ENCODE peak calls at places on chromosomes 2 and 18, in four cellular contexts. One of them, this sample, is unnamed.

GRCh38 chr2:63842149-63843061 is 709 bp downstream of the UGP2 start:
- DNase-seq in GM12865: peak
- DNase-seq in body of pancreas: peak
- DNase-seq in bronchial epithelial cell: peak
- DNase-seq in this sample: no peak

GRCh38 chr2:15050483-15050882 is 418.0 kb downstream of the LRATD1 start:
- DNase-seq in GM12865: no peak
- DNase-seq in bronchial epithelial cell: peak
- DNase-seq in body of pancreas: no peak
- DNase-seq in this sample: no peak

GRCh38 chr2:45643095-45643494 is 8.4 kb upstream of the PRKCE start:
- DNase-seq in bronchial epithelial cell: no peak
- DNase-seq in GM12865: no peak
- DNase-seq in body of pancreas: no peak
- DNase-seq in this sample: no peak

GRCh38 chr2:121682396-121683298 is 33.4 kb upstream of the CLASP1 start:
- DNase-seq in body of pancreas: no peak
- DNase-seq in GM12865: no peak
- DNase-seq in bronchial epithelial cell: no peak
- DNase-seq in this sample: no peak

GRCh38 chr18:10490401-10491289 is 35.2 kb upstream of the NAPG start:
- DNase-seq in body of pancreas: peak
- DNase-seq in GM12865: peak
- DNase-seq in bronchial epithelial cell: no peak
- DNase-seq in this sample: peak

GRCh38 chr2:178280261-178280852 is 86.0 kb downstream of the OSBPL6 start:
- DNase-seq in body of pancreas: peak
- DNase-seq in bronchial epithelial cell: peak
- DNase-seq in GM12865: peak
- DNase-seq in this sample: peak

GRCh38 chr18:67199993-67200617 is 316.4 kb downstream of the DSEL start:
- DNase-seq in bronchial epithelial cell: peak
- DNase-seq in GM12865: peak
- DNase-seq in body of pancreas: no peak
- DNase-seq in this sample: peak

GRCh38 chr2:196294510-196294909 is 123.1 kb upstream of the STK17B start:
- DNase-seq in bronchial epithelial cell: peak
- DNase-seq in body of pancreas: no peak
- DNase-seq in GM12865: no peak
- DNase-seq in this sample: no peak

GRCh38 chr2:124081154-124081771 is 56.2 kb downstream of the CNTNAP5 start:
- DNase-seq in bronchial epithelial cell: peak
- DNase-seq in body of pancreas: no peak
- DNase-seq in GM12865: no peak
- DNase-seq in this sample: no peak

GRCh38 chr2:174632847-174633620 is 35.4 kb upstream of the WIPF1 start:
- DNase-seq in body of pancreas: no peak
- DNase-seq in bronchial epithelial cell: no peak
- DNase-seq in GM12865: peak
- DNase-seq in this sample: no peak

GRCh38 chr2:182941939-182942338 is 75.5 kb upstream of the FRZB start:
- DNase-seq in GM12865: no peak
- DNase-seq in bronchial epithelial cell: no peak
- DNase-seq in body of pancreas: no peak
- DNase-seq in this sample: no peak

GRCh38 chr2:46315103-46315890 is 18.1 kb downstream of the EPAS1 start:
- DNase-seq in bronchial epithelial cell: peak
- DNase-seq in GM12865: no peak
- DNase-seq in body of pancreas: peak
- DNase-seq in this sample: no peak

GRCh38 chr18:6200375-6200774 is 214.3 kb downstream of the L3MBTL4 start:
- DNase-seq in bronchial epithelial cell: no peak
- DNase-seq in body of pancreas: no peak
- DNase-seq in GM12865: no peak
- DNase-seq in this sample: no peak

GRCh38 chr2:119823734-119824334 is 64.1 kb downstream of the PTPN4 start:
- DNase-seq in bronchial epithelial cell: peak
- DNase-seq in GM12865: peak
- DNase-seq in body of pancreas: peak
- DNase-seq in this sample: peak

GRCh38 chr2:203841654-203842053 is 25.9 kb upstream of the CTLA4 start:
- DNase-seq in bronchial epithelial cell: no peak
- DNase-seq in body of pancreas: no peak
- DNase-seq in GM12865: no peak
- DNase-seq in this sample: no peak

GRCh38 chr2:147595200-147595599 is 249.6 kb upstream of the ACVR2A start:
- DNase-seq in bronchial epithelial cell: no peak
- DNase-seq in GM12865: no peak
- DNase-seq in body of pancreas: no peak
- DNase-seq in this sample: no peak

GRCh38 chr18:7633171-7633570 is 66.1 kb downstream of the PTPRM start:
- DNase-seq in body of pancreas: no peak
- DNase-seq in GM12865: no peak
- DNase-seq in bronchial epithelial cell: no peak
- DNase-seq in this sample: no peak

GRCh38 chr2:88622307-88622706 is 5.0 kb downstream of the EIF2AK3 start:
- DNase-seq in body of pancreas: no peak
- DNase-seq in GM12865: no peak
- DNase-seq in bronchial epithelial cell: no peak
- DNase-seq in this sample: no peak
- H3K4me3 ChIP-seq in body of pancreas: no peak
- H3K4me3 ChIP-seq in GM12865: peak
- H3K4me3 ChIP-seq in bronchial epithelial cell: no peak
- H3K4me3 ChIP-seq in this sample: no peak

GRCh38 chr2:584863-585823 is 92.1 kb downstream of the TMEM18 start:
- DNase-seq in GM12865: peak
- DNase-seq in body of pancreas: no peak
- DNase-seq in bronchial epithelial cell: no peak
- DNase-seq in this sample: peak
- H3K4me3 ChIP-seq in GM12865: no peak
- H3K4me3 ChIP-seq in body of pancreas: no peak
- H3K4me3 ChIP-seq in bronchial epithelial cell: no peak
- H3K4me3 ChIP-seq in this sample: no peak

DNA sequence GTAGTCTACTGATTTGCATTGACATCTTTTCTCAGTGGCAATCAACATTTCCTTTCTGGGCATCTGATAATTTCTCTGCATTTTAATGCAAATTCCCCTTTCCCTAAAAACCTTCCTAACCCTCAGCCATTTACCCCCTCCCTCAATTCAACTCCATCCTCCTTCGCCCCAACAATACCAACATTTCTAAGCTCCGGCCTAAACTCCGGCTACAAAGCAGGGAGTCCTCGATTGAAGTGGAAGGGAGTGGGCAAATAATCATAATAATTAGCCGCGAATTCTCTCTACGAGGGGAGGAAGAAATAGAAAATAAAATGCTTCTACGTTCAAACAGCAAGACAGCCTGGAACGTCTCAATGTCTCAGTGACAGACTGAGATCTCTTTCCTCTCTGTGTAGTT is 4.6 kb downstream of the BCL11A start:
- DNase-seq in bronchial epithelial cell: no peak
- DNase-seq in body of pancreas: no peak
- DNase-seq in GM12865: no peak
- DNase-seq in this sample: no peak
- H3K4me3 ChIP-seq in bronchial epithelial cell: peak
- H3K4me3 ChIP-seq in body of pancreas: peak
- H3K4me3 ChIP-seq in GM12865: peak
- H3K4me3 ChIP-seq in this sample: peak

GRCh38 chr2:23593396-23594078 is 208.6 kb downstream of the KLHL29 start:
- DNase-seq in bronchial epithelial cell: no peak
- DNase-seq in body of pancreas: no peak
- DNase-seq in GM12865: no peak
- DNase-seq in this sample: no peak
- H3K4me3 ChIP-seq in bronchial epithelial cell: no peak
- H3K4me3 ChIP-seq in body of pancreas: no peak
- H3K4me3 ChIP-seq in GM12865: no peak
- H3K4me3 ChIP-seq in this sample: no peak

DNA sequence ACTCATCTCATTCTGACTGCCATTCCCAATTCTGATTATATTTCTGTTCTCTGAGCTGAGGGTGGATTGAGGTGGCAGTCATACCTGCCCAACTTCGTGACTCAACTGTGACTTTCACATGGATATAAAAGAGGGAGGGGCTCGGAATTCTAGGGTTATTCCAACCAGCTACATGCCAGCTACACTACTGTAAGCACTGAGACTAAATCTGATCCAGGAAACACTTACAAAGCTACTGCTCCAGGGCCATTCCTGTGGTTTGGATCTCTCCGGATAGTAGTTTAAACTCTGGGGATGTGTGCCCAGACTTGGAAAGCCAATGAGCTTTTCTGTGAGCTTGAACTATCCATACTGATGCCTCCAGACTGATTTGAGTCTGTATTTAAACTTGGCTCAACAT is 7.9 kb downstream of the MAP2 start:
- DNase-seq in GM12865: no peak
- DNase-seq in body of pancreas: no peak
- DNase-seq in bronchial epithelial cell: peak
- DNase-seq in this sample: no peak
- H3K4me3 ChIP-seq in GM12865: no peak
- H3K4me3 ChIP-seq in body of pancreas: no peak
- H3K4me3 ChIP-seq in bronchial epithelial cell: no peak
- H3K4me3 ChIP-seq in this sample: no peak

GRCh38 chr2:39724828-39725144 is 54.3 kb downstream of the THUMPD2 start:
- DNase-seq in body of pancreas: no peak
- DNase-seq in bronchial epithelial cell: peak
- DNase-seq in GM12865: no peak
- DNase-seq in this sample: no peak
- H3K4me3 ChIP-seq in body of pancreas: no peak
- H3K4me3 ChIP-seq in bronchial epithelial cell: no peak
- H3K4me3 ChIP-seq in GM12865: no peak
- H3K4me3 ChIP-seq in this sample: no peak

DNA sequence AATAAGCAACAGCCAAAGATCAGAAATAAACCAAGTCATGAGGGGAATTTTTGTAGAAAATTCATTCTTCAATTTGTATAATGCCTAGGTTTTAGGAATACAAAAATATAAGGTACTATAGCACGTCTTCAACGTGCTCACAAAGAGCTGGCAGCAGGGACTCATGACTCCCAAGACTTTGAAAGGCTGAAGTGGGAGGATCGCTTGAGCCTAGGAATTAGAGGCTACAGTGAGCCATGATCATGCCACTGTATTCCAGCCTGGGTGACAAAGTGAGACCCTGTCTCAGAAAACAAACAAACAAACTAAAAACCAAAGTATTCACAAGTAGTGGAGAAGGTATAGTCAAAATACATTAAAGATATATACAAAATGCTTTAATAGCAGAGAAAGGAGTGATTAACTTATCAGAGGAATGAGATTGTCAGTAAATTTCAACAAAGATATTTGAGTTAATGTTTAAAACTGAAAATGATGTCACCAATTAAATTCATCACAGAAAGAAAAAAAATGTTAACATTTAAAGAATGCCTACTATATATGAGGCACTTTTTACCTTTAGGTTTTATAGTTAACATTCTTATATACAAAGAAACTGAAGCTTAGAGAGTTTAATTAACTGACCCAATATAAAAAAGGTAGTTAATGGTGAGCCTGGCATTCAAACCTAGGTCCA is 3.2 kb downstream of the WDR33 start:
- DNase-seq in bronchial epithelial cell: no peak
- DNase-seq in GM12865: no peak
- DNase-seq in body of pancreas: no peak
- DNase-seq in this sample: no peak
- H3K4me3 ChIP-seq in bronchial epithelial cell: no peak
- H3K4me3 ChIP-seq in GM12865: no peak
- H3K4me3 ChIP-seq in body of pancreas: no peak
- H3K4me3 ChIP-seq in this sample: no peak

DNA sequence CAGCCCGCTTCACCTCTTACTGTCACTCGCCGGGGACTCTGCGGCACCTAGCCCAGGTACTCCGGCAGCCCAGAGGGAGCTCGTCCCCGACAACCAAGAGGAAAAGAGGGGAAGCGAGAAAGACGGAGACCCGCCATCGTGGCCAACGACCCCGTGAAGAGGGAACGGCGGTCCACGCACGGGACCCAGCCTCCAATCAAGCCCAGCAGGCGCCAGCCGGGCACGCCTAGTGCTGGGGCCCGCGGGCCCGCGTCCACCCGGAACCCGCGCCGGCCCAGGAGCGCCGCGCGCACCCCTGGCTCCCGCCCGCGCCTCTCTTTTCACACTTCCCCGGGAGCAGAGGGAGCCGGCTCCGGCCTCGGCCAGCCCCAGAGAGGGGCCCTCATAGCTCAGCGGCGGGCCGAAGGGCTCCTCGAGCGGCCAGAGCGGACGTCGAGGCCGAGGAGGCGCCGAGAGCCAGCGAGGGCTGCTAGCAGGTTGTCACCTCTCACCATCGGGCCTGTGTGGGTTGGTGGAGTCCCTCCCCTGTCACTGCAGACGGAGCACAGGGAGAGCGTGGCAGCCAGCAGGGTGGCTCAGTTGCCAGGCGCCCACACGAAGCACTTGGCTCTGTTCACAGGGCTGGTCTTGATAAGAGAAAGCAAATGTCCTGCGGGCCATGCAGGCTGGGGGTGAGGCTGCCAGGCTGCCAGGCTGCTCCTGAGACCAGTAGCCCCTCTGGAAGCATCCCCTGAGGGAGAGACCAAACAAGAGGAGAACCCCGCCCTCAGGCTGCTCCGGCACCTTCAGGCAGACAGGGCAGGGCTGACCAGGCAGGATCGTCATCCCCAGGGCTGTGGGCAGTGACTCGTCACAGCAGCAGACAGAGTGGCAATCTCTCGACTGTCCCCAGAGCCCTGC is 36.9 kb upstream of the KLF11 start:
- DNase-seq in GM12865: no peak
- DNase-seq in bronchial epithelial cell: no peak
- DNase-seq in body of pancreas: peak
- DNase-seq in this sample: no peak
- H3K4me3 ChIP-seq in GM12865: no peak
- H3K4me3 ChIP-seq in bronchial epithelial cell: no peak
- H3K4me3 ChIP-seq in body of pancreas: no peak
- H3K4me3 ChIP-seq in this sample: no peak

GRCh38 chr18:31099490-31100230 is 2.6 kb downstream of the DSC2 start:
- DNase-seq in bronchial epithelial cell: no peak
- DNase-seq in body of pancreas: no peak
- DNase-seq in GM12865: no peak
- DNase-seq in this sample: no peak
- H3K4me3 ChIP-seq in bronchial epithelial cell: peak
- H3K4me3 ChIP-seq in body of pancreas: no peak
- H3K4me3 ChIP-seq in GM12865: no peak
- H3K4me3 ChIP-seq in this sample: no peak